ENCODE peak calls at places on chromosomes 2 and 18, in nine cellular contexts. Q, B, D, Y, K, G, M, R and F are unnamed samples.

GRCh38 chr2:219706823-219707281 is 79.4 kb downstream of the SLC4A3 start:
- DNase-seq in R (peak), G (peak), Q (no peak), K (no peak), D (no peak), M (no peak), B (no peak), Y (peak), F (no peak)

GRCh38 chr2:127873707-127874303 is 12.0 kb downstream of the AMMECR1L start:
- DNase-seq in D (no peak), M (no peak), B (no peak), R (no peak), K (no peak), G (no peak), Y (no peak), Q (no peak), F (no peak)

GRCh38 chr2:216319771-216320170 is 52.5 kb downstream of the MARCHF4 start:
- DNase-seq in R (no peak), K (no peak), Q (no peak), G (peak), Y (peak), B (no peak), M (no peak), D (no peak), F (no peak)

GRCh38 chr18:56196495-56197225 is 441.7 kb downstream of the TXNL1 start:
- DNase-seq in K (no peak), M (no peak), Y (peak), G (peak), D (no peak), R (no peak), B (no peak), Q (no peak), F (no peak)

GRCh38 chr2:226902041-226902972 is 66.5 kb downstream of the RHBDD1 start:
- DNase-seq in R (no peak), M (no peak), K (no peak), B (no peak), Q (no peak), D (no peak), Y (no peak), G (peak), F (no peak)

GRCh38 chr2:78132391-78133370 is 610.5 kb upstream of the LRRTM4 start:
- DNase-seq in R (no peak), D (no peak), B (no peak), K (no peak), Q (no peak), Y (no peak), G (no peak), M (no peak), F (no peak)

GRCh38 chr2:157875720-157876065 is 437 bp downstream of the ACVR1 start:
- DNase-seq in B (peak), Y (no peak), G (no peak), R (no peak), M (no peak), K (no peak), Q (no peak), D (peak), F (peak)

GRCh38 chr2:233867993-233868532 is at the start of gene MSL3B:
- DNase-seq in G (peak), D (peak), M (peak), Q (no peak), R (peak), K (peak), Y (peak), B (peak), F (peak)

GRCh38 chr2:161681043-161681442 is 56.8 kb downstream of the SLC4A10 start:
- DNase-seq in Y (peak), Q (no peak), R (peak), K (peak), D (no peak), G (peak), M (no peak), B (no peak), F (no peak)

DNA sequence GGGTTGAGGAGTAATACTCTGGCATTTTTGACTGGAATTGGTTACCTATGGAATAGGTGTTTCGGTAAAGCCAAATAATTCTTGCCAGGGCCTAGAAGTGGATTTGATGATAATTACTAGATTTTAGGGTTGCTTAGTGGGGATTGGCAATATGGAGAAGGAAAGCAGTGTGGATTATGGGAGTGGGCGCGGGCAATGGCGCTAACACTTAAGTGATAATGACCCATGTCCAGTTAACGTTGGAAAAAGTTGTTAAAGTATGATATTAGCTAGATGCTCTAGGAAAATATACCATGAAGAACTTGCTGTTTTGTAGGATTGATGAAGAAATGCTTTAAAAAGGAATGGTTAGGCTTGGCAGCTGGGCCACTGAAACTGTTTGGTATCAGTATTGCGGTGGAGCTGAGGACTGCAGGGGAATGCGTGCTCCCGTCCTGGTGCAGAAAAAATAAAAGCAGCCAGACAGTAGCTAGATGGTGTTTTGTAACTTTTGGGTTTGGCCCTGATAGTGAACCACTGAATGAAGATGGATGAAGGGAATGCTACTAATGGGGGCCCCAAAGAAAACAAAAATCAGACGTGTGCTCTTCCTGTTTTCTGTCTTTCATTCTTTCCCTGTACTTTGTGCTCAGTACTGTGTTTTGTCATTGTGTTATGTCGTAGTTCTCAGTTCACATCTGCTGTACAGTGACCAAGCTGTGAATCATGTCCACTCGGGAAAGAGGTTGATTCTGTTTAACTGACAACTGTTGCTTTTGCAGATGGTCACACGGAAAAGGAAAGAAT is 937 bp downstream of the INSIG2 start:
- DNase-seq in Y (peak), B (peak), D (no peak), Q (no peak), K (peak), M (peak), R (no peak), G (peak), F (peak)
- TF ChIP-seq CTCF in Y (peak), B (peak), D (no peak), Q (no peak), K (peak), M (no peak), R (peak), G (peak), F (no peak)

GRCh38 chr2:66434679-66435548 is at the start of gene MEIS1:
- DNase-seq in R (no peak), G (peak), Q (peak), B (peak), Y (peak), D (peak), K (peak), M (peak), F (peak)

GRCh38 chr2:66431840-66432511 is 2.9 kb upstream of the MEIS1 start:
- DNase-seq in K (no peak), G (no peak), D (peak), M (no peak), Q (no peak), B (no peak), Y (no peak), R (no peak), F (no peak)

GRCh38 chr2:66433695-66433944 is 1.3 kb upstream of the MEIS1 start:
- DNase-seq in D (no peak), R (no peak), B (no peak), G (no peak), Q (no peak), Y (no peak), M (no peak), K (no peak), F (no peak)

GRCh38 chr2:66433945-66434678 is 813 bp upstream of the MEIS1 start:
- DNase-seq in B (no peak), M (peak), G (peak), R (no peak), Y (peak), K (peak), Q (no peak), D (peak), F (no peak)

GRCh38 chr2:66432801-66433694 is 1.9 kb upstream of the MEIS1 start:
- DNase-seq in Y (peak), Q (peak), D (peak), G (peak), K (peak), B (peak), M (no peak), R (no peak), F (no peak)
- TF ChIP-seq CTCF in Y (no peak), Q (no peak), D (no peak), G (no peak), K (no peak), B (peak), M (no peak), R (no peak), F (no peak)

GRCh38 chr2:36701391-36701795 is 4.9 kb downstream of the VIT start:
- DNase-seq in Y (peak), G (no peak), R (no peak), K (peak), Q (no peak), B (no peak), D (no peak), M (no peak), F (no peak)
- TF ChIP-seq CTCF in Y (peak), G (no peak), R (peak), K (peak), Q (peak), B (no peak), D (no peak), M (no peak), F (no peak)

DNA sequence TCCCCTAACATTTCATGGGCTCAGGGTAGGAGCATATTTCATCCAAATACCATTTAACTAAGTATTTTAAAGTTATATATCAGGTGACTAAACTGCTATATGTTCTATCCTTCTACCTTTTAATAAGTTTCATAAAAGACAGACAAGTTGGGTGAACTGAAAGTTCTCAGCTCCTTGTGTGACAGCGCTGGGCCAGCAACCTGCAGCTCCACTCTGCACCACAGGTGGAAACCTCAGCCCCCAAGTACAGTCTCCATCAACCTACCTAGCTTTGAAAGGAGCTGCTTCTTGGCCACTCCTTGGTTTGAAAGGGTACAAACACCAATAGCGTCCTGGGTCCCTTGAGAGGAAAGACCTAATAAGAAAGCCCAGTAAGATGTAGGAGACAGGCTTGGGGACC is 177.9 kb downstream of the PDE1A start:
- DNase-seq in Y (no peak), Q (no peak), B (no peak), D (no peak), R (no peak), K (no peak), M (peak), G (no peak), F (no peak)
- TF ChIP-seq CTCF in Y (no peak), Q (no peak), B (no peak), D (no peak), R (no peak), K (no peak), M (no peak), G (no peak), F (no peak)

GRCh38 chr2:100929142-100929541 is 72.9 kb upstream of the RPL31 start:
- DNase-seq in D (no peak), Y (no peak), M (no peak), B (no peak), G (no peak), K (no peak), R (no peak), Q (no peak), F (no peak)
- TF ChIP-seq CTCF in D (no peak), Y (no peak), M (no peak), B (no peak), G (no peak), K (no peak), R (no peak), Q (no peak), F (no peak)

GRCh38 chr2:213101109-213101508 is 50.3 kb downstream of the IKZF2 start:
- DNase-seq in Q (no peak), K (peak), R (no peak), G (no peak), D (no peak), M (no peak), Y (no peak), B (no peak), F (no peak)
- TF ChIP-seq CTCF in Q (no peak), K (no peak), R (no peak), G (no peak), D (no peak), M (no peak), Y (no peak), B (no peak), F (no peak)

DNA sequence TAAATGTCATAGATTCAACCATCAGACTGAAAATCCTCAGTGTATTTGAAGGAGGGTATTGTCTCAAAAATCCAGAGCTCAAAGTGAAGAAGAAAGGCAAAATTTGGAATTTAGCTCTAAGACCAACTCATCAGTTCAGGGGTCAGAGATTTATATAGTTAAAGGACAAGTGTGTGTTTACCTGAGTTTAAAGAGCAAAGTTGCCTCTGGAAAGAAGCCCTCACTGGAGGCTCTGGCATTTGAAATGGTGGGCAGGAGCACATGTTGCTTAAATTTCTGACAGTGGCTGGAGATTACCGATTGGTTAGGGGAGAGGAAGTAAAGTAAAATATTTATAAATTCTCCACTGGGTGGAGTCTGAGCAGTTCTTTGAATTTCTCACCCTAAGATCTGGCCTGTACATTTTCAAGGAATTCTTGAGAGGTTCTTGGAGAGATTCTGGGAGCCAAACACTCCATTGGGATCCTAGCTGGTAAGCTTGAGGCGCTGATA is at the start of gene KYNU:
- DNase-seq in G (peak), Y (no peak), R (no peak), B (no peak), K (peak), M (peak), Q (no peak), D (no peak), F (peak)
- TF ChIP-seq CTCF in G (no peak), Y (peak), R (no peak), B (no peak), K (peak), M (no peak), Q (no peak), D (no peak), F (peak)

GRCh38 chr18:33833847-33834246 is 255.8 kb downstream of the ASXL3 start:
- DNase-seq in B (no peak), K (no peak), G (peak), Q (no peak), Y (no peak), D (no peak), M (peak), R (no peak), F (no peak)
- TF ChIP-seq CTCF in B (no peak), K (no peak), G (peak), Q (no peak), Y (peak), D (no peak), M (peak), R (no peak), F (peak)

DNA sequence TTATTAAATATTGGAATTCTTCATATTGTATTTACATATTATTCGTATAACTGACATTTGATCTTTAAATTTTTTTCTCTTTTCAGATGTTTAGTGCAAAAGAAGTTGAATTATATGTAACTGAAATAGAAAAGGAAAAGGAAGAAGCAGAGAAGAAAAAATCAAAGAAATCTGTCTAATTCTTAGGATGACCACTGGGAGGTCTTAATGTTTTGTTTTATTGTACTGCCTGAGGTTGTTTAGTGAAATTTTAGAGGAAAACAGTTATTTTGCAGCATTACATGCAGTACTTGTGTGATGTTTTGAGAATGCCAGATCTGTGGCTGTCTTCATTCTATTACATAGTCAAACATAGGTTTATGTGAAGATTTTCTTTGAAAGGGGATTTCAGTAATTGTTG is 34.0 kb upstream of the TAF4B start:
- DNase-seq in D (no peak), B (no peak), Y (no peak), G (no peak), R (no peak), M (no peak), K (no peak), Q (no peak), F (no peak)
- TF ChIP-seq CTCF in D (no peak), B (no peak), Y (no peak), G (no peak), R (no peak), M (no peak), K (no peak), Q (no peak), F (no peak)